ENCODE peak calls at places on chromosomes 4 and X, in four cellular contexts. J is endothelial cell of umbilical vein, P is WTC11, Z is GM12878. F is an unnamed sample.

GRCh38 chr4:129140521-129140920 is 44.6 kb downstream of the C4orf33 start:
- DNase-seq in J (no peak), P (no peak), Z (no peak), F (no peak)

GRCh38 chrX:27918799-27919198 is 62.5 kb downstream of the DCAF8L1 start:
- DNase-seq in J (peak; percentile 13), P (peak; percentile 9), Z (no peak), F (peak; percentile 5)

GRCh38 chr4:2788532-2789103 is 4.3 kb upstream of the SH3BP2 start:
- DNase-seq in J (no peak), P (no peak), Z (no peak), F (peak; percentile 80)

GRCh38 chr4:67558493-67558892 is at the start of gene STAP1:
- DNase-seq in J (no peak), P (no peak), Z (no peak), F (peak; percentile 61)

GRCh38 chr4:26507286-26507685 is 17.0 kb upstream of the CCKAR start:
- DNase-seq in J (no peak), P (no peak), Z (no peak), F (no peak)

GRCh38 chrX:148580016-148580415 is 79.6 kb downstream of the AFF2 start:
- DNase-seq in J (no peak), P (no peak), Z (no peak), F (no peak)

GRCh38 chr4:2803624-2804448 is 11.0 kb downstream of the SH3BP2 start:
- DNase-seq in J (no peak), P (no peak), Z (no peak), F (peak; percentile 82)

GRCh38 chr4:95371457-95372179 is 177.2 kb downstream of the UNC5C start:
- DNase-seq in J (peak; percentile 4), P (no peak), Z (no peak), F (no peak)

GRCh38 chrX:74179071-74179470 is 124.9 kb upstream of the ZCCHC13 start:
- DNase-seq in J (no peak), P (no peak), Z (no peak), F (no peak)

GRCh38 chr4:24862073-24862751 is 50.6 kb downstream of the CCDC149 start:
- DNase-seq in J (no peak), P (no peak), Z (peak; percentile 51), F (no peak)

GRCh38 chrX:136067946-136068345 is 79.4 kb upstream of the FHL1 start:
- DNase-seq in J (no peak), P (no peak), Z (no peak), F (no peak)

GRCh38 chrX:39367429-39367828 is 566.2 kb downstream of the MID1IP1 start:
- DNase-seq in J (no peak), P (no peak), Z (no peak), F (no peak)

GRCh38 chrX:154486052-154486395 is 391 bp downstream of the UBL4A start:
- DNase-seq in J (peak; percentile 2), P (no peak), Z (no peak), F (peak; percentile 51)

GRCh38 chrX:24245201-24245600 is 68.7 kb downstream of the SUPT20HL2 start:
- DNase-seq in J (no peak), P (no peak), Z (no peak), F (no peak)

GRCh38 chrX:20118065-20118824 is 1.5 kb upstream of the MAP7D2 start:
- DNase-seq in J (no peak), P (no peak), Z (no peak), F (no peak)

GRCh38 chrX:53089224-53089842 is 4.6 kb upstream of the KANTR start:
- DNase-seq in J (peak; percentile 49), P (peak; percentile 30), Z (no peak), F (peak; percentile 54)

GRCh38 chr4:119540249-119540648 is 88.4 kb downstream of the PDE5A start:
- DNase-seq in J (no peak), P (no peak), Z (no peak), F (no peak)

GRCh38 chrX:150362599-150363481 is at the start of gene MAMLD1:
- DNase-seq in J (peak; percentile 73), P (peak; percentile 18), Z (no peak), F (peak; percentile 53)

GRCh38 chr4:174460684-174461083 is 61.6 kb downstream of the HPGD start:
- DNase-seq in J (peak; percentile 37), P (no peak), Z (no peak), F (no peak)

GRCh38 chrX:148659481-148659880 is 159.1 kb downstream of the AFF2 start:
- DNase-seq in J (no peak), P (no peak), Z (no peak), F (no peak)

GRCh38 chr4:129092636-129093172 is 635 bp downstream of the SCLT1 start:
- DNase-seq in J (no peak), P (no peak), Z (no peak), F (peak; percentile 32)

GRCh38 chr4:108060164-108060563 is 70.5 kb downstream of the HADH start:
- DNase-seq in J (no peak), P (no peak), Z (no peak), F (peak; percentile 2)

GRCh38 chr4:90078440-90078839 is 48.8 kb upstream of the CCSER1 start:
- DNase-seq in J (no peak), P (no peak), Z (no peak), F (no peak)

GRCh38 chrX:131816551-131817136 is 206.5 kb upstream of the STK26 start:
- DNase-seq in J (peak; percentile 42), P (no peak), Z (peak; percentile 90), F (no peak)

GRCh38 chr4:189202182-189202868 is 738.3 kb upstream of the FRG1 start:
- DNase-seq in J (no peak), P (peak; percentile 52), Z (no peak), F (peak; percentile 79)

GRCh38 chr4:169135776-169136175 is 125.7 kb upstream of the CBR4 start:
- DNase-seq in J (no peak), P (no peak), Z (no peak), F (no peak)

GRCh38 chr4:148822572-148823418 is 380.6 kb upstream of the NR3C2 start:
- DNase-seq in J (no peak), P (no peak), Z (no peak), F (no peak)

GRCh38 chrX:8657883-8658282 is 74.1 kb downstream of the ANOS1 start:
- DNase-seq in J (no peak), P (no peak), Z (no peak), F (peak; percentile 67)

GRCh38 chr4:47221721-47222120 is 190.4 kb downstream of the GABRB1 start:
- DNase-seq in J (no peak), P (no peak), Z (no peak), F (no peak)

GRCh38 chr4:145935253-145936141 is 3.1 kb downstream of the ZNF827 start:
- DNase-seq in J (peak; percentile 47), P (peak; percentile 52), Z (peak; percentile 48), F (no peak)

GRCh38 chr4:38769441-38770210 is 13.2 kb downstream of the TLR10 start:
- DNase-seq in J (no peak), P (no peak), Z (no peak), F (no peak)

GRCh38 chr4:26377352-26378311 is 56.8 kb downstream of the RBPJ start:
- DNase-seq in J (no peak), P (no peak), Z (no peak), F (peak; percentile 43)

GRCh38 chr4:187415227-187415626 is 580.3 kb upstream of the ZFP42 start:
- DNase-seq in J (no peak), P (no peak), Z (no peak), F (no peak)

GRCh38 chr4:95165926-95166524 is 382.7 kb downstream of the UNC5C start:
- DNase-seq in J (peak; percentile 74), P (no peak), Z (peak; percentile 17), F (peak; percentile 65)

GRCh38 chrX:17968367-17968766 is 107.3 kb upstream of the RAI2 start:
- DNase-seq in J (no peak), P (no peak), Z (no peak), F (no peak)

GRCh38 chr4:21248336-21248735 is 548.1 kb downstream of the PACRGL start:
- DNase-seq in J (no peak), P (no peak), Z (no peak), F (no peak)

GRCh38 chrX:105658136-105658535 is 164.2 kb upstream of the NRK start:
- DNase-seq in J (no peak), P (no peak), Z (no peak), F (no peak)

GRCh38 chrX:105651052-105651451 is 171.3 kb upstream of the NRK start:
- DNase-seq in J (no peak), P (no peak), Z (no peak), F (no peak)

GRCh38 chrX:105648732-105649131 is 173.6 kb upstream of the NRK start:
- DNase-seq in J (no peak), P (no peak), Z (no peak), F (no peak)

GRCh38 chrX:105650577-105650976 is 171.8 kb upstream of the NRK start:
- DNase-seq in J (no peak), P (no peak), Z (no peak), F (no peak)

DNA sequence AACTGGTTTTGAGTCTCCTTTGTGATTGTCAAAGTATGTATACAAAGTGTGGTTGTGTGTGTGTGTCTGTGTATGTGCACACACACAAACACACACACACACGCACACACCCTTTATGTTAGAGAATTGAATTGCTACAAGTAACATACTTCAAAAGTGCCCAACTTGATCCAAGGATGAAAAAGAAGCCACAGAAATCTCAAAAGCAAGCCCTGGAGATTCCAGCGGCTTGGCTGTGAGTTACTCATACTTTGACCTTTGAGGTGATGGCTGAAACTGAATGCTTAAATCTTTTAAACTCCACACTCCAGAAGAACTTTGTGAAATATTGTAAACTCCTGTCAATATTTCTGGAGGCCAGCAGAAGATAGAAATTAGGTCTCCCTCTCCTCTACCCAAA is 168.4 kb upstream of the NRK start:
- DNase-seq in J (no peak), P (no peak), Z (no peak), F (no peak)
- TF ChIP-seq MAX in J (no peak), P (no peak), Z (no peak), F (no peak)

GRCh38 chr4:132504438-132504837 is 644.7 kb upstream of the PCDH10 start:
- DNase-seq in J (no peak), P (no peak), Z (no peak), F (no peak)
- TF ChIP-seq MAX in J (no peak), P (no peak), Z (no peak), F (no peak)

GRCh38 chr4:101961144-101961543 is 170.6 kb downstream of the BANK1 start:
- DNase-seq in J (no peak), P (no peak), Z (no peak), F (no peak)
- TF ChIP-seq MAX in J (no peak), P (no peak), Z (no peak), F (no peak)

GRCh38 chr4:76622126-76622525 is 187.1 kb downstream of the SHROOM3 start:
- DNase-seq in J (no peak), P (no peak), Z (no peak), F (no peak)
- TF ChIP-seq MAX in J (no peak), P (no peak), Z (no peak), F (no peak)